ENCODE peak calls at places on chromosomes 5 and 9, in eight cellular contexts. W is AG10803, A is fibroblast of lung, S is trophoblast cell, R is uterus, D is ovary, U is hepatocyte, P is IMR-90. V is an unnamed sample.

GRCh38 chr9:3177362-3177761 is 333.5 kb upstream of the PUM3 start:
- DNase-seq in A (no peak), P (no peak), D (no peak), R (no peak), U (peak), W (peak), S (no peak), V (no peak)

GRCh38 chr9:134553061-134553891 is 88.3 kb upstream of the COL5A1 start:
- DNase-seq in A (no peak), U (no peak), P (no peak), R (no peak), S (no peak), D (no peak), W (no peak), V (peak)

GRCh38 chr9:92971121-92971520 is 23.8 kb downstream of the FGD3 start:
- DNase-seq in A (no peak), R (no peak), S (no peak), D (no peak), P (no peak), W (no peak), U (no peak), V (no peak)

GRCh38 chr5:178236685-178237084 is 4.1 kb upstream of the PHYKPL start:
- DNase-seq in W (peak), A (no peak), R (no peak), D (no peak), P (no peak), S (no peak), U (no peak), V (no peak)

GRCh38 chr9:110125207-110125751 is 82.7 kb downstream of the C9orf152 start:
- DNase-seq in R (peak), S (peak), P (peak), A (peak), U (peak), W (peak), D (peak), V (no peak)

GRCh38 chr9:135926402-135927194 is 19.3 kb upstream of the CAMSAP1 start:
- DNase-seq in P (peak), U (no peak), S (peak), A (peak), D (no peak), W (peak), R (no peak), V (no peak)

GRCh38 chr5:132591140-132591539 is 34.4 kb downstream of the RAD50 start:
- DNase-seq in W (peak), S (no peak), A (peak), U (no peak), R (no peak), P (peak), D (no peak), V (no peak)

GRCh38 chr5:114407783-114408182 is 45.9 kb downstream of the KCNN2 start:
- DNase-seq in P (no peak), D (no peak), S (no peak), W (no peak), R (no peak), U (no peak), A (no peak), V (no peak)

GRCh38 chr5:35061216-35061615 is 13.5 kb upstream of the AGXT2 start:
- DNase-seq in S (no peak), D (no peak), A (no peak), U (peak), R (peak), P (peak), W (peak), V (no peak)

GRCh38 chr5:148909766-148910165 is 83.4 kb downstream of the ADRB2 start:
- DNase-seq in P (no peak), U (no peak), D (no peak), S (no peak), A (no peak), R (no peak), W (no peak), V (no peak)

GRCh38 chr9:123742009-123742767 is 187.7 kb downstream of the DENND1A start:
- DNase-seq in U (no peak), R (no peak), D (peak), S (no peak), P (peak), W (peak), A (peak), V (no peak)

GRCh38 chr9:20320921-20321320 is 301.4 kb downstream of the MLLT3 start:
- DNase-seq in P (no peak), R (no peak), W (no peak), S (no peak), A (no peak), U (no peak), D (no peak), V (no peak)

GRCh38 chr5:101943784-101944183 is 352.3 kb downstream of the SLCO4C1 start:
- DNase-seq in R (no peak), P (no peak), D (no peak), W (no peak), U (no peak), A (peak), S (no peak), V (peak)

DNA sequence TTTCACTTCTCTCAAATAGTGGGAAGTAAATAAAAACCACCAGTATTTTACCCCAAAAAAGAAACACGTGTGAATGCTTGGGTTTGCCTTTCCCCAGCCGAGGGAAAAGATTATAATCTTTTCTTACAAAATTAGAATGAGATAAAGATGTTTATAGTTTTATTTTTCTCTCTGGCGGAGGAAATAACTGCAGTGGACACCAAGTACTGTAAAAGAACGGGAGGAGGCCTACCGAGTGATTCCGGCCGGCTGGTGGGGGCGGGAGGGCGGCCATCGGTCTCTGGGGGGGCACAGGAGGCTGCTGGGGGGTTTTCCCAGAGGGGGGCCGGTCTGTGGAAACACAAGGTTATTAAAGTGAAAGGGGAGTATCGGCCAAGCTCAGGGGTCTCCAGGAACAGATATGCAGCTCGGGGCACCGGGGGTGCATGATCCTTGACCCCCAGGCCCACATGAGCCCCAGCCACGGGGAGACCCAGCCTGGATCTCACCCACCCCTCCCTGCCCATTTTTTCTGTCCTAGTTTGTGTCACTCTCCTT is 29.4 kb downstream of the LCP2 start:
- DNase-seq in U (no peak), P (no peak), A (no peak), W (no peak), R (no peak), S (no peak), D (no peak), V (no peak)
- H3K4me3 ChIP-seq in U (no peak), P (no peak), A (no peak), W (no peak), R (no peak), S (no peak), D (no peak), V (no peak)

DNA sequence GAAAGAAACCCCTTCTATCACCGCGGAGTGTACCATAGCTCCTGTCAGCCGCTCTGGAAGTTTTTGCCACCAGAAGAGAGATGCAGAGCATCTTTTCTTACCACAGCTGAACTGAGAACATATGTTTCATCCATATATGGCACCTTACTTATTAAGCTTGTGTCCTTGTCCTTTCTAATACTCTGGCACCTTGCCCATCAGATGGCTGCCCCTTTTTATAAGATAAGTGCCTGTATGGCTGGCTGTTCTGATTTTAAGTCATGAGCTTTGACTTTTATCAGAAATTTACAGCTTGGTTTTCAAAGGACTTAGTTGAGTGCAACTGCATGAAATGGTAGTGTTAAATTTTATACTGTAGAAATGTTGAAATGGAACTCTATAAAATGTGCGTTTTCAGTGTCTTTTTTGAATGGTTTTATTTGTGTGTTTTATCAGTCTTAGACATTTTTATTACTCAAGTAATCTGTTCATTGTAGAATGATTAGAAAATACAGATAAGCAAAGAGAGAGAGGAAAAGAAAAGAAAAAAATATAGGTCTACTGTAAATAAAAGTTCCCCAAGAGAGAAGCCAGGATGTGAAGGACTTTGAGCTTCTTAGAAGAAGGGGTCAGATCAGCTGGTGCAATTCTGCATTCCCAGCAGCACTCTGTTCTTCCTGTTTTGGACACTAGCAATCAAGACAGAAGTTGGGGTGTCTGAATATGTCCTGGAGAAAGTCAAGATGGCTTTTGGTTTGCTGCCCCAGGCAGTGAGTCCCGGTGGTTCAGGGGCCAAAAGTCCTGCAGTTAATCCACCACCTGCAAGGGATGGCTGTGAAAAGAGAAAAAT is 38.8 kb downstream of the ARHGAP26 start:
- DNase-seq in D (no peak), A (no peak), R (no peak), S (no peak), U (peak), P (no peak), W (no peak), V (peak)
- H3K4me3 ChIP-seq in D (no peak), A (no peak), R (no peak), S (no peak), U (no peak), P (no peak), W (no peak), V (no peak)

GRCh38 chr5:171271798-171272197 is 37.2 kb upstream of the TLX3 start:
- DNase-seq in P (no peak), S (no peak), U (no peak), R (no peak), W (no peak), D (no peak), A (no peak), V (no peak)
- H3K4me3 ChIP-seq in P (no peak), S (no peak), U (no peak), R (no peak), W (no peak), D (no peak), A (no peak), V (no peak)

GRCh38 chr9:129694265-129694664 is 28.8 kb downstream of the PRRX2 start:
- DNase-seq in R (no peak), U (no peak), S (no peak), D (no peak), A (no peak), P (no peak), W (peak), V (no peak)

GRCh38 chr9:129697956-129698757 is 32.7 kb downstream of the PRRX2 start:
- DNase-seq in P (no peak), D (peak), S (no peak), R (peak), U (no peak), W (peak), A (peak), V (peak)

GRCh38 chr9:129695870-129696269 is 30.4 kb downstream of the PRRX2 start:
- DNase-seq in U (no peak), A (no peak), P (no peak), S (no peak), R (no peak), D (no peak), W (no peak), V (no peak)

GRCh38 chr9:129696803-129697110 is 31.3 kb downstream of the PRRX2 start:
- DNase-seq in A (no peak), R (no peak), W (no peak), D (no peak), U (no peak), S (no peak), P (no peak), V (no peak)

DNA sequence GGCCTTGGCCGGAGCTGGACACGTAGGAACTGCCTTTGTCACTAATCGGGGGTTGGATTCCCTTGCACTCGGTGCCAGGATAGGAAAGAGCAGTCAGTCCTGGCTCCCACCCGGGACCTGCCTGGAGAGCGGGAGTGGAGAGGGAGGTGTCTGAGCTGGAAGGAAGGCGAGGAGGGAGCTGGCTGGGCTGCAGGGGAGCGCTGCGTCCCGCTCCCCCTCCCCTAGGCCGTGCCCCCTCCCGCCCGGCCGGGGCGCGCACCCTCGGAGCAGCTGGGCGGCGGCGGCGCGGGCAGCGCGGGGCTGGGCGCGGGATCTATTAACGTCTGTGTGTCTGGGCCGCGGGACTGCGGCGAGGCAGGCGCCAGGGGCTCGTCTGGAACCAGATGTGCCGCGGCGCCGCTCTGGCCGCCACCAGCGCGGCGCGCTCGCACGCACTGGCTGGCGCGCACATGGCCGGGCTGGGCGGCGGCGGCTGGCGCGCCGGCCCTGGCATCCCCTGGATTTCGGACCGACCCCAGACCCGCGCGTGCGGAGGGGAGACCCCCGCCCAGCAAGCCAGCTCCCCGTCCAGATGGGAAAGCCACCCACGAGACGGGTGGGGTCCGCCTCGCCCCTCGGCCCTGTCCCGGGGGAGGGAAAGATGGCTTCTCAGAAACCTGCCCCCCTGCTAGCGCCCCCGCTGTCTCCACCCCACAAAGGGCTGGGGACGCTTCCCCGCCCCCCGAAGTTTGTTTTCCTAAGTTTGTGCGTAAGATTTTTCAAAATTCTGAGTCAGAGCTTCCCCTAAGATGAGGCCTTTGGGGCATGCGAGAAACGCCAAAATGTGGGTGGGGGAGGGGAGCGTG is 31.9 kb downstream of the PRRX2 start:
- DNase-seq in R (peak), W (peak), A (peak), P (peak), S (no peak), D (peak), U (peak), V (peak)
- H3K4me3 ChIP-seq in R (peak), W (peak), A (peak), P (peak), S (peak), D (peak), U (no peak), V (peak)

DNA sequence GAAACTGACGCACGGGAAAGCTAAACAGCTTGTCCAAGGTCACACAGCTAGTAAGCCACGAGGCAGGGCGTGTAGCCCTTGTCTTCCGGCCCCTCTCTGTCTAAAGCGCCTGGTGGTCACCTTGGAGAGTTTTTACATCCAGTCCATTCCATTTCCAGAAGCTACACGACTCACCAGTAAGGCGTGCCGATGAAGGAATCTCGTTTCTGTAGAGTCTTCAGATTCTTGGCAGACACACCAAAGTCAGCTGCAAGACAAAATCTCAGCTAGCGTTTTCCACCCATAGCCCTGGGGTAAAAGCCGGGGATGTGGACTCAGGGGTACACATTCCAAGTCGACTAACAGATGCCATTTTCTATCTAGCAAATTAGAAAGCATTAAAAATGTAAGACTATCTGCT is 80.4 kb downstream of the STK10 start:
- DNase-seq in R (no peak), S (peak), P (peak), U (no peak), W (peak), A (peak), D (no peak), V (no peak)
- H3K4me3 ChIP-seq in R (no peak), S (no peak), P (no peak), U (no peak), W (peak), A (no peak), D (no peak), V (no peak)